ENCODE peak calls at places on chromosomes 16 and 17, in five cellular contexts. One of them, this sample, is unnamed.

GRCh38 chr17:83125515-83126274 is 46.3 kb downstream of the METRNL start:
- DNase-seq in HL-60: peak
- DNase-seq in posterior cingulate gyrus: no peak
- DNase-seq in T-helper 17 cell: no peak
- DNase-seq in cardiac fibroblast: no peak
- DNase-seq in this sample: no peak

GRCh38 chr16:3009568-3010390 is 2.9 kb upstream of the CLDN9 start:
- DNase-seq in cardiac fibroblast: no peak
- DNase-seq in T-helper 17 cell: no peak
- DNase-seq in HL-60: no peak
- DNase-seq in posterior cingulate gyrus: no peak
- DNase-seq in this sample: no peak

GRCh38 chr17:9329251-9329921 is 246.2 kb downstream of the STX8 start:
- DNase-seq in HL-60: no peak
- DNase-seq in cardiac fibroblast: no peak
- DNase-seq in posterior cingulate gyrus: no peak
- DNase-seq in T-helper 17 cell: no peak
- DNase-seq in this sample: peak

GRCh38 chr17:28706471-28707338 is 5.0 kb downstream of the PROCA1 start:
- DNase-seq in T-helper 17 cell: no peak
- DNase-seq in HL-60: no peak
- DNase-seq in posterior cingulate gyrus: no peak
- DNase-seq in cardiac fibroblast: no peak
- DNase-seq in this sample: no peak

GRCh38 chr17:35947156-35947585 is 3.7 kb upstream of the LYZL6 start:
- DNase-seq in HL-60: peak
- DNase-seq in T-helper 17 cell: peak
- DNase-seq in cardiac fibroblast: peak
- DNase-seq in posterior cingulate gyrus: peak
- DNase-seq in this sample: peak

GRCh38 chr17:78258323-78259229 is 27.1 kb downstream of the TMEM235 start:
- DNase-seq in HL-60: peak
- DNase-seq in posterior cingulate gyrus: no peak
- DNase-seq in T-helper 17 cell: peak
- DNase-seq in cardiac fibroblast: no peak
- DNase-seq in this sample: no peak

GRCh38 chr17:82215095-82215971 is 2.7 kb upstream of the CCDC57 start:
- DNase-seq in T-helper 17 cell: no peak
- DNase-seq in cardiac fibroblast: peak
- DNase-seq in HL-60: peak
- DNase-seq in posterior cingulate gyrus: no peak
- DNase-seq in this sample: no peak

GRCh38 chr16:87133966-87134945 is 182.9 kb downstream of the C16orf95 start:
- DNase-seq in posterior cingulate gyrus: no peak
- DNase-seq in T-helper 17 cell: no peak
- DNase-seq in HL-60: no peak
- DNase-seq in cardiac fibroblast: no peak
- DNase-seq in this sample: no peak

GRCh38 chr17:42018339-42018738 is 1.1 kb upstream of the DNAJC7 start:
- DNase-seq in HL-60: no peak
- DNase-seq in cardiac fibroblast: no peak
- DNase-seq in T-helper 17 cell: no peak
- DNase-seq in posterior cingulate gyrus: no peak
- DNase-seq in this sample: no peak

GRCh38 chr17:7844292-7845154 is 10.3 kb upstream of the TMEM88 start:
- DNase-seq in HL-60: no peak
- DNase-seq in posterior cingulate gyrus: peak
- DNase-seq in T-helper 17 cell: peak
- DNase-seq in cardiac fibroblast: peak
- DNase-seq in this sample: peak

GRCh38 chr16:1509307-1510221 is 16.4 kb downstream of the TELO2 start:
- DNase-seq in posterior cingulate gyrus: no peak
- DNase-seq in HL-60: no peak
- DNase-seq in T-helper 17 cell: no peak
- DNase-seq in cardiac fibroblast: no peak
- DNase-seq in this sample: no peak

GRCh38 chr17:50499722-50500121 is 8.5 kb upstream of the MYCBPAP start:
- DNase-seq in HL-60: no peak
- DNase-seq in cardiac fibroblast: no peak
- DNase-seq in T-helper 17 cell: no peak
- DNase-seq in posterior cingulate gyrus: no peak
- DNase-seq in this sample: no peak

GRCh38 chr16:83338941-83339340 is 468.8 kb upstream of the HSBP1 start:
- DNase-seq in HL-60: peak
- DNase-seq in T-helper 17 cell: no peak
- DNase-seq in posterior cingulate gyrus: no peak
- DNase-seq in cardiac fibroblast: peak
- DNase-seq in this sample: no peak

GRCh38 chr16:85947511-85948509 is 48.8 kb downstream of the IRF8 start:
- DNase-seq in T-helper 17 cell: no peak
- DNase-seq in HL-60: no peak
- DNase-seq in cardiac fibroblast: no peak
- DNase-seq in posterior cingulate gyrus: no peak
- DNase-seq in this sample: no peak

This sample was measured in Ammon's horn.